ENCODE peak calls at places on chromosomes 11 and 22, in nine cellular contexts. Q, F, W, O, E, P, B, Z and C are unnamed samples.

GRCh38 chr11:47560431-47560830 is 5.0 kb upstream of the PTPMT1 start:
- DNase-seq in E (no peak), W (no peak), F (no peak), O (no peak), P (no peak), B (no peak), Q (no peak), Z (no peak), C (peak; percentile 37)

GRCh38 chr11:12087075-12087775 is 23.2 kb upstream of the MICAL2 start:
- DNase-seq in O (no peak), F (no peak), Z (peak; percentile 54), B (peak; percentile 34), Q (no peak), E (peak; percentile 16), W (no peak), P (no peak), C (peak; percentile 70)

GRCh38 chr11:95569207-95569606 is 220.4 kb downstream of the FAM76B start:
- DNase-seq in W (no peak), Q (no peak), O (no peak), F (no peak), P (no peak), E (no peak), Z (no peak), B (no peak), C (no peak)

GRCh38 chr22:42905217-42905616 is 48.1 kb upstream of the ARFGAP3 start:
- DNase-seq in P (no peak), F (peak; percentile 86), E (no peak), O (no peak), W (peak; percentile 82), Z (no peak), Q (no peak), B (no peak), C (no peak)

GRCh38 chr11:12494699-12495098 is 117.3 kb downstream of the PARVA start:
- DNase-seq in W (no peak), P (no peak), Q (no peak), B (no peak), O (no peak), F (no peak), Z (no peak), E (no peak), C (peak; percentile 18)

GRCh38 chr11:19553683-19554333 is 158.8 kb upstream of the NAV2 start:
- DNase-seq in W (peak; percentile 90), B (peak; percentile 68), F (peak; percentile 90), Z (peak; percentile 68), O (peak; percentile 57), E (peak; percentile 17), P (no peak), Q (peak; percentile 83), C (peak; percentile 85)

GRCh38 chr11:118622376-118623290 is 15.2 kb downstream of the PHLDB1 start:
- DNase-seq in Q (peak; percentile 31), E (no peak), Z (no peak), P (peak; percentile 38), B (no peak), F (no peak), O (no peak), W (peak; percentile 83), C (peak; percentile 95)

GRCh38 chr11:76835928-76836612 is 24.6 kb upstream of the ACER3 start:
- DNase-seq in Z (no peak), B (no peak), F (no peak), Q (no peak), W (peak; percentile 72), E (no peak), O (no peak), P (peak; percentile 87), C (peak; percentile 94)

GRCh38 chr11:101091781-101092180 is 37.8 kb downstream of the PGR start:
- DNase-seq in O (no peak), Z (no peak), B (no peak), W (no peak), E (no peak), P (no peak), F (no peak), Q (no peak), C (peak; percentile 54)

GRCh38 chr11:8288824-8289223 is 25.1 kb upstream of the LMO1 start:
- DNase-seq in Q (no peak), B (peak; percentile 2), F (no peak), W (no peak), P (no peak), O (no peak), E (no peak), Z (no peak), C (no peak)